ENCODE peak calls at places on chromosomes 2 and 18, in seven cellular contexts. Q is retinal pigment epithelial cell, K is choroid plexus epithelial cell, U is lung, D is gastrocnemius medialis, A is endodermal cell, O is astrocyte of the spinal cord. M is an unnamed sample.

GRCh38 chr2:134865388-134865787 is 27.0 kb downstream of the ACMSD start:
- DNase-seq in A (no peak), D (no peak), O (no peak), K (no peak), Q (no peak), U (no peak), M (no peak)

GRCh38 chr2:234500394-234501006 is 3.6 kb upstream of the ARL4C start:
- DNase-seq in A (peak), U (peak), O (peak), Q (no peak), D (no peak), K (peak), M (peak)

GRCh38 chr2:181715033-181715630 is 34.8 kb upstream of the NEUROD1 start:
- DNase-seq in K (peak), A (peak), Q (peak), U (peak), O (peak), D (peak), M (peak)

GRCh38 chr18:63339920-63340484 is 20.4 kb upstream of the BCL2 start:
- DNase-seq in D (no peak), K (peak), U (no peak), O (peak), A (peak), Q (no peak), M (peak)

GRCh38 chr18:63158676-63159291 is 160.8 kb downstream of the BCL2 start:
- DNase-seq in O (no peak), D (no peak), Q (no peak), U (no peak), K (no peak), A (no peak), M (no peak)

GRCh38 chr18:75211721-75212625 is 1.4 kb downstream of the TSHZ1 start:
- DNase-seq in O (peak), A (peak), D (peak), U (peak), K (peak), Q (no peak), M (peak)

GRCh38 chr18:12420831-12421421 is 13.2 kb downstream of the PRELID3A start:
- DNase-seq in Q (no peak), O (peak), D (no peak), A (peak), K (no peak), U (no peak), M (peak)

GRCh38 chr18:3074094-3074493 is 61.1 kb upstream of the LPIN2 start:
- DNase-seq in Q (no peak), D (no peak), K (no peak), O (no peak), U (no peak), A (no peak), M (no peak)

GRCh38 chr2:119605096-119605495 is 60.8 kb downstream of the CFAP221 start:
- DNase-seq in U (no peak), A (no peak), D (no peak), Q (no peak), K (no peak), O (no peak), M (no peak)

GRCh38 chr2:226048625-226049024 is 649.1 kb downstream of the NYAP2 start:
- DNase-seq in U (no peak), Q (peak), K (peak), O (peak), D (no peak), A (no peak), M (peak)

GRCh38 chr2:20241973-20242726 is 17.2 kb upstream of the SDC1 start:
- DNase-seq in D (no peak), A (peak), U (no peak), Q (no peak), K (no peak), O (no peak), M (no peak)

GRCh38 chr2:149650006-149650405 is 62.4 kb upstream of the MMADHC start:
- DNase-seq in A (no peak), Q (no peak), D (no peak), O (no peak), U (peak), K (peak), M (peak)

GRCh38 chr2:179422037-179422643 is 157.5 kb upstream of the SESTD1 start:
- DNase-seq in K (peak), U (peak), O (peak), D (peak), Q (peak), A (peak), M (peak)

GRCh38 chr18:3015203-3015590 is 2.3 kb upstream of the LPIN2 start:
- DNase-seq in Q (peak), A (no peak), O (peak), K (peak), D (no peak), U (no peak), M (peak)

GRCh38 chr2:135650721-135651120 is 90.9 kb upstream of the UBXN4 start:
- DNase-seq in Q (no peak), D (no peak), K (no peak), A (no peak), U (no peak), O (peak), M (no peak)

GRCh38 chr2:230956827-230957755 is 32.0 kb upstream of the GPR55 start:
- DNase-seq in U (no peak), O (peak), D (no peak), A (peak), Q (peak), K (peak), M (peak)

GRCh38 chr18:26540041-26540628 is 8.2 kb downstream of the KCTD1 start:
- DNase-seq in K (no peak), Q (no peak), D (no peak), A (no peak), U (no peak), O (no peak), M (peak)

GRCh38 chr2:9282128-9282527 is 75.5 kb downstream of the ASAP2 start:
- DNase-seq in U (no peak), A (no peak), K (no peak), D (no peak), O (no peak), Q (no peak), M (no peak)

GRCh38 chr2:52475600-52475999 is 1292.0 kb upstream of the CHAC2 start:
- DNase-seq in O (no peak), D (no peak), K (peak), A (no peak), Q (no peak), U (no peak), M (no peak)

GRCh38 chr2:236163483-236164200 is 4.5 kb downstream of the GBX2 start:
- DNase-seq in D (no peak), O (no peak), Q (no peak), U (no peak), K (no peak), A (peak), M (no peak)

GRCh38 chr2:26846881-26847662 is 860 bp upstream of the DPYSL5 start:
- DNase-seq in K (no peak), Q (no peak), U (no peak), A (no peak), D (no peak), O (no peak), M (no peak)

GRCh38 chr2:26848336-26849055 is 564 bp downstream of the DPYSL5 start:
- DNase-seq in U (no peak), O (no peak), D (no peak), K (no peak), Q (no peak), A (peak), M (peak)

GRCh38 chr2:26849056-26850001 is 1.4 kb downstream of the DPYSL5 start:
- DNase-seq in Q (no peak), D (no peak), O (no peak), U (no peak), A (peak), K (no peak), M (no peak)

GRCh38 chr2:26846334-26846863 is 1.5 kb upstream of the DPYSL5 start:
- DNase-seq in Q (peak), A (peak), K (peak), O (peak), U (peak), D (peak), M (peak)

DNA sequence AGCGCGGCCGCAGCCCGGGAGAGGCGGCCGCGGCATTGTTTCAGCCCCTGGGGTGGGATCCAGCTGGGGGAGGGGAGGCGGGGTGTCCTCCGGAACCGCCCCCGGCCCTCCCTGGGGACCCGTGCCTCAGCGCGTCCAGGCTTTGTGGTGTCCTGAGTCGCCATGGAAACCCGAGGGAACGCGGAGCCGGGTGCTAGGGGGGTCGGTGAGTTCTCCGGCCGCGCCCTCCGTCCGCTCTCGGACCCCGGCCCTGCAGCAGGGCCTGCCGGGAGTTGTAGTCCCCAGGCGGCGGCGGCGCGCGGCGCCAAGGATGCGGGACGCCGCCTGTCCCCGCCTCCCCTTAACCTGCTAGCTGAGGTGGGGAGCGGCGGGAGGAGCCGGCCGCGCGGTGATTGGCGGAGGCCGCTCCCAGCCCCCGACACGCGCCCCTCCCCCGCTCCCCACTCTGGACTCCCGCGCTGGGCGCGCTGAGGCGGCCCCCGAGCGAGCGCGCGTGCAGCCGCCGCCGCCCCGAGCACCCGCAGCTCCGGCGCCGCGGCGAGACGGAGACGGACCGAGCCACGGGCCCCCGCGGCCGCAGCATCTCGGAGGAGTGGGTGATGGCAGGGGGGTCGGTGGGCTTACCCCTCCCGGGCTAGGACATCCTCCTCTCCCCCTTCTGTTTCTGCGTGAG is at the start of gene DPYSL5:
- DNase-seq in A (peak), O (no peak), D (no peak), Q (no peak), K (no peak), U (no peak), M (peak)
- H3K4me3 ChIP-seq in A (peak), O (no peak), D (peak), Q (peak), K (no peak), U (no peak), M (peak)

DNA sequence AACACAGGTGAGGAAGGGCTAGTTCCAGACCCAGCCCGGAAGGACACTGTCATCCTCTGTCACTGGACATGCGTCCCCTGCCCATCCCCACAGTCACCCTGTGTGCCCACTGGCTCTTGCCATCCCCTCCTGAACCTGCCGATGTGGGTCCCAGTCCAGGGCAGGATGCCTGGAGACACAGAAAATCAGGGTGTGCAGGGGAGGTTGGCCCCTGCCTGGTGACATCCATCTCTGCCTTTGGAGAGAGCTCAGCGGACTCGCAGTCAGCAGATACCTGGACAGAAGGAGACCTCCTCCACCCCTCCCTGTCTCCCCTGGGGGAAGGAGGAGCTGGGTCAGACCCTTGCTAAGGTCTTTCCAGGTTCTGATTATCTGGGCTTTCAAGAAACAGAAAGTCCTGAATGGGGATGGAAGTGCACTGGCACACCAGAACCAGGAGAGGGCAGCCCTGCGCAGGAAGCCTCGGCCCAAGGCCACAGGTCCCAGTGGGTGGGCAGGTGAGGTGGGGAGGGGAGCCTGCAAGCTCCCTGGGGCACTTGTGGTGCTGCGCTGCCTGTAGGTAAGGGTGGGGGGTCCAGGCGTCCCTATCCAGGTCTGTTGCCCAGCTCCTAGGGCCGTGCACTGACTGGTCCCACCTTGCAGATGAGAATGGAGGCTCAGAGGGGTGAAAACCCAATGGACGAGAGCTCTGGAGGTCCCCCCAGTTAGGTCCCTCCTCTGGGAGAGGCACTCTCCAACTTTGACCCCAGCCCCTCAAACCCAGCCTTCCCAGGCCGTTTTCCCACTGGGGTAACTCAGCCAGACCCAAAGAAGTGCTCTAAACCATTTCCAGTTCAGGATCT is 9.7 kb upstream of the OTOS start:
- DNase-seq in O (peak), U (no peak), K (peak), A (peak), D (no peak), Q (no peak), M (peak)
- TF ChIP-seq CTCF in O (peak), U (peak), K (peak), A (peak), D (peak), Q (peak), M (peak)

DNA sequence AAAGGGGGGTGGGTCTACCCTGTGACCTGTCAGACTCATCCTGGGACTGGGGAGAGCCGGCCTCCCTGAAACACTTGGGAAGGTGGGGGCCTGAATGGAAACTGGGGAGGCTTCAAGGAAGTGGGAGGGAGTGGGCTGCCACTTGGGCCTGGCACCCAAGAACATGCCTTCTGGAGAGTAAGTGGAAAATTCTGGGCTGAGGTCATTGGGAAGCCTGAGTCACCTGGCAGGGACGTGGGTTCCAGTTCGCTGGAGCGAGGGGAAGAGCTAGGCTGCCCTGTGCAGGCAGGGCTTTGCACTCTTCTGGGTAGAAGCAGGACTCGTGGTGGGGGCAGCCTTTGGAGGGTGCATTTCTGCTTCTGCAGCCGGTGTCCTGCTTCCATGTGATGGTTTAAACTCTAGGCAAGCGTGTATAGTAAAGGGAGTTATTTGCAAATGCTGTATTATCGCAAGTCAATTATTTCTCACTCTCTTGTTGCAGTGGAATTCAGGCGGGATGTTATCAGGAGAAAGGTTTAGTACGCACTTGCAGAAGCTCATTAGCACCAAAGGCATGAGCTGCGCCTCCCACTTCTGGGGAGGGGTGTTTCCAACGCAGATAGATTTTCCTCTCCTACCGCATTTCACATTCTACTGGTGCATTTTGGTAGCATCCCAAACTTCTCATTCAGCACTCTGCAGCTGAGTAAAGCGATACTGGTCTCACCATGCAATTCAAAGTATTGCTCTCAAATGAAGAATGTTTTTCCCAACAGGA is 3.8 kb downstream of the LRRFIP1 start:
- DNase-seq in Q (no peak), K (no peak), O (no peak), D (no peak), A (no peak), U (no peak), M (no peak)
- H3K4me3 ChIP-seq in Q (no peak), K (no peak), O (no peak), D (no peak), A (peak), U (no peak), M (no peak)

GRCh38 chr2:157185828-157186227 is 71.7 kb upstream of the GALNT5 start:
- DNase-seq in Q (no peak), D (no peak), U (no peak), K (peak), O (peak), A (no peak), M (peak)
- TF ChIP-seq CTCF in Q (no peak), D (no peak), U (no peak), K (peak), O (peak), A (no peak), M (no peak)

DNA sequence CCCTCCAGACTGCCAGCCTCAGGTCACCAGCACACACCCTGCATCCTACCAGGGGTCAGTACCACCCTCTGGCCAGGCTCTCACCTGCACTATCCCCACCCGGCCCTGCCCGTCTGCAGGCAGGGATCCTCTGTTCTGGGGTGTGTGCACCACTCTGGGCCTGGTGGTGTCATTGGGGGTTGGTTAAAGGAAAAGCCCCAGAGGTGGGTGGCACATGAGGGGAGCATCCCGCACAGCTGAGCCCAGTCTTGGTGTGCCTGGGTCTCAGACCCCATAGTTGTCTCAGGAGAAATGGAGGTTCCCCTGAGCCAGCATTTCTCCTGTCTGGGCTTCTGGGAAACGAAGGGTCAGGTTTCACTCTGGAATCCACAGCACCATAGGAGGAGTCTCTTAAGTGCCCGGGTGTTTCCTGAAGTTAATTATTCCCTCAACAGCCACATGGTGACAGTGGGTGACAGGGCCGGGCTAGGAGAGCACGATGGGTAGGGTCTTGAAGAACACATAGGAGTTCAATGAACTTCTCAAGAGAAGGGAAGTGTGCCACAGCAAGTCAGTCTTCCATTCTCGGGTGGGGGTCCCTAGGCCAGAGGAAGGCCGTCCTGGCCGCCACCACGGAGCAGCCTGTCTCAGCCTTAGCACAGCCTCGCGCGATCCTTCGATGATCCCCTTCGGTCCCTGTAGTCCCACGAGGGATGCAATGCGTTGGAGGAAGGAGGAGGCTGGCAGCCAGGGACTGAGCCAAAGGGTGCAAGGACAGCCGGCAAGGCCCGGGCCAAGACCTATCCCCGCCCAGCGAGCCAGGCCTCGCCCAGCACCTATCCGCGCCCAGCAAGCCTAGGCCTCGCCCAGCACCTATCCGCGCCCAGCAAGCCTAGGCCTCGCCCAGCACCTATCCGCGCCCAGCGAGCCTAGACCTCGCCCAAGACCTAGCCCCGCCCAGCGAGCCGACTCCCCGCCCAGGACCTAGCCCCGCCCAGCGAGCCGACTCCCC is 1.1 kb upstream of the FARP2 start:
- DNase-seq in U (peak), K (peak), D (peak), O (peak), Q (peak), A (peak), M (peak)
- H3K4me3 ChIP-seq in U (no peak), K (peak), D (peak), O (peak), Q (peak), A (peak), M (peak)

DNA sequence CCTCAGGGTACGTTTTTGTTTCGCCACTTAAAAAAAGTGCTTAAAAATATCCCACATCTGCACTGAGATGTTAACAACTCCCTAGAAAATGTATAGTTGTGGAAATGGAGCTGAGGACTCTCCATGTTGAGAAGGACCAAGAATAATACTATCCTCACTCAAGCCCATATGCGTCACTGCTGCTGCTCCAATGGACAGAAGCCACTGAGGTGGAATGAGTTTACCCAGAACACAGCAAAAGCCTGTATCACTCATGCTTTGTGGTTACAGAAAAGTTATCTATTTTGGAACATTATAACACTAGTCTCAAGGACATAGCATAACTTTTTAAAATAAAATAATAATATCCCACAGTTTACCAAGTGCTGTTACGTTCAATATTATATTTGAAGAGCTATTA is 31.9 kb downstream of the DSC3 start:
- DNase-seq in O (peak), A (no peak), U (no peak), Q (no peak), D (no peak), K (no peak), M (no peak)
- TF ChIP-seq CTCF in O (no peak), A (no peak), U (no peak), Q (no peak), D (no peak), K (no peak), M (no peak)

M was measured in foreskin fibroblast.